ENCODE peak calls at places on chromosomes 13 and 19, in five cellular contexts. One of them, this sample, is unnamed.

GRCh38 chr19:38921420-38922274 is 8.9 kb downstream of the SARS2 start:
- DNase-seq in posterior cingulate gyrus: peak
- DNase-seq in AG04449: no peak
- DNase-seq in activated CD8-positive, alpha-beta memory T cell treated with anti-CD3 and anti-CD28 coated beads for 1 hour: no peak
- DNase-seq in DMS79: no peak
- DNase-seq in this sample: no peak

GRCh38 chr19:8571006-8571411 is 6.2 kb downstream of the MYO1F start:
- DNase-seq in posterior cingulate gyrus: no peak
- DNase-seq in AG04449: no peak
- DNase-seq in activated CD8-positive, alpha-beta memory T cell treated with anti-CD3 and anti-CD28 coated beads for 1 hour: no peak
- DNase-seq in DMS79: no peak
- DNase-seq in this sample: peak

GRCh38 chr19:50636317-50637085 is 3.2 kb downstream of the SYT3 start:
- DNase-seq in posterior cingulate gyrus: no peak
- DNase-seq in AG04449: no peak
- DNase-seq in activated CD8-positive, alpha-beta memory T cell treated with anti-CD3 and anti-CD28 coated beads for 1 hour: no peak
- DNase-seq in DMS79: no peak
- DNase-seq in this sample: no peak

GRCh38 chr19:13164370-13165090 is 14.3 kb downstream of the IER2 start:
- DNase-seq in posterior cingulate gyrus: no peak
- DNase-seq in AG04449: no peak
- DNase-seq in activated CD8-positive, alpha-beta memory T cell treated with anti-CD3 and anti-CD28 coated beads for 1 hour: no peak
- DNase-seq in DMS79: peak
- DNase-seq in this sample: peak

GRCh38 chr19:47447470-47448359 is 24.0 kb downstream of the SLC8A2 start:
- DNase-seq in posterior cingulate gyrus: peak
- DNase-seq in AG04449: no peak
- DNase-seq in activated CD8-positive, alpha-beta memory T cell treated with anti-CD3 and anti-CD28 coated beads for 1 hour: no peak
- DNase-seq in DMS79: no peak
- DNase-seq in this sample: peak

GRCh38 chr19:29812080-29812880 is 489 bp downstream of the CCNE1 start:
- DNase-seq in posterior cingulate gyrus: peak
- DNase-seq in AG04449: no peak
- DNase-seq in activated CD8-positive, alpha-beta memory T cell treated with anti-CD3 and anti-CD28 coated beads for 1 hour: no peak
- DNase-seq in DMS79: no peak
- DNase-seq in this sample: no peak

GRCh38 chr19:57192064-57192395 is 730 bp downstream of the ZNF264 start:
- DNase-seq in posterior cingulate gyrus: no peak
- DNase-seq in AG04449: no peak
- DNase-seq in activated CD8-positive, alpha-beta memory T cell treated with anti-CD3 and anti-CD28 coated beads for 1 hour: no peak
- DNase-seq in DMS79: no peak
- DNase-seq in this sample: peak

GRCh38 chr13:76854894-76855293 is 31.3 kb downstream of the KCTD12 start:
- DNase-seq in posterior cingulate gyrus: no peak
- DNase-seq in AG04449: no peak
- DNase-seq in activated CD8-positive, alpha-beta memory T cell treated with anti-CD3 and anti-CD28 coated beads for 1 hour: no peak
- DNase-seq in DMS79: no peak
- DNase-seq in this sample: peak

GRCh38 chr19:45439569-45440258 is 16.0 kb upstream of the ERCC1 start:
- DNase-seq in posterior cingulate gyrus: peak
- DNase-seq in AG04449: no peak
- DNase-seq in activated CD8-positive, alpha-beta memory T cell treated with anti-CD3 and anti-CD28 coated beads for 1 hour: peak
- DNase-seq in DMS79: peak
- DNase-seq in this sample: peak

GRCh38 chr13:33659894-33660293 is 158.1 kb upstream of the RFC3 start:
- DNase-seq in posterior cingulate gyrus: no peak
- DNase-seq in AG04449: no peak
- DNase-seq in activated CD8-positive, alpha-beta memory T cell treated with anti-CD3 and anti-CD28 coated beads for 1 hour: no peak
- DNase-seq in DMS79: no peak
- DNase-seq in this sample: no peak

GRCh38 chr13:30325668-30326067 is 18.3 kb upstream of the KATNAL1 start:
- DNase-seq in posterior cingulate gyrus: no peak
- DNase-seq in AG04449: no peak
- DNase-seq in activated CD8-positive, alpha-beta memory T cell treated with anti-CD3 and anti-CD28 coated beads for 1 hour: no peak
- DNase-seq in DMS79: no peak
- DNase-seq in this sample: no peak

GRCh38 chr13:39263033-39263432 is 224.8 kb downstream of the NHLRC3 start:
- DNase-seq in posterior cingulate gyrus: no peak
- DNase-seq in AG04449: no peak
- DNase-seq in activated CD8-positive, alpha-beta memory T cell treated with anti-CD3 and anti-CD28 coated beads for 1 hour: no peak
- DNase-seq in DMS79: no peak
- DNase-seq in this sample: peak

GRCh38 chr19:58563034-58563573 is 4.7 kb upstream of the UBE2M start:
- DNase-seq in posterior cingulate gyrus: peak
- DNase-seq in AG04449: no peak
- DNase-seq in activated CD8-positive, alpha-beta memory T cell treated with anti-CD3 and anti-CD28 coated beads for 1 hour: no peak
- DNase-seq in DMS79: no peak
- DNase-seq in this sample: peak

GRCh38 chr13:99992912-99993311 is 11.3 kb downstream of the ZIC2 start:
- DNase-seq in posterior cingulate gyrus: no peak
- DNase-seq in AG04449: no peak
- DNase-seq in activated CD8-positive, alpha-beta memory T cell treated with anti-CD3 and anti-CD28 coated beads for 1 hour: no peak
- DNase-seq in DMS79: no peak
- DNase-seq in this sample: no peak

GRCh38 chr19:19537321-19538048 is 580 bp upstream of the CILP2 start:
- DNase-seq in posterior cingulate gyrus: no peak
- DNase-seq in AG04449: no peak
- DNase-seq in activated CD8-positive, alpha-beta memory T cell treated with anti-CD3 and anti-CD28 coated beads for 1 hour: no peak
- DNase-seq in DMS79: no peak
- DNase-seq in this sample: no peak

GRCh38 chr19:4066176-4066606 is 508 bp downstream of the ZBTB7A start:
- DNase-seq in posterior cingulate gyrus: no peak
- DNase-seq in AG04449: no peak
- DNase-seq in activated CD8-positive, alpha-beta memory T cell treated with anti-CD3 and anti-CD28 coated beads for 1 hour: no peak
- DNase-seq in DMS79: no peak
- DNase-seq in this sample: no peak

GRCh38 chr19:2064395-2064787 is 13.3 kb upstream of the MKNK2 start:
- DNase-seq in posterior cingulate gyrus: no peak
- DNase-seq in AG04449: no peak
- DNase-seq in activated CD8-positive, alpha-beta memory T cell treated with anti-CD3 and anti-CD28 coated beads for 1 hour: no peak
- DNase-seq in DMS79: no peak
- DNase-seq in this sample: no peak

GRCh38 chr19:58572026-58572817 is 913 bp downstream of the MZF1 start:
- DNase-seq in posterior cingulate gyrus: no peak
- DNase-seq in AG04449: no peak
- DNase-seq in activated CD8-positive, alpha-beta memory T cell treated with anti-CD3 and anti-CD28 coated beads for 1 hour: no peak
- DNase-seq in DMS79: no peak
- DNase-seq in this sample: no peak

GRCh38 chr13:20673711-20674110 is 29.8 kb upstream of the IL17D start:
- DNase-seq in posterior cingulate gyrus: no peak
- DNase-seq in AG04449: no peak
- DNase-seq in activated CD8-positive, alpha-beta memory T cell treated with anti-CD3 and anti-CD28 coated beads for 1 hour: no peak
- DNase-seq in DMS79: no peak
- DNase-seq in this sample: no peak

GRCh38 chr13:67736646-67737420 is 506.7 kb upstream of the PCDH9 start:
- DNase-seq in posterior cingulate gyrus: no peak
- DNase-seq in AG04449: no peak
- DNase-seq in activated CD8-positive, alpha-beta memory T cell treated with anti-CD3 and anti-CD28 coated beads for 1 hour: no peak
- DNase-seq in DMS79: no peak
- DNase-seq in this sample: peak

GRCh38 chr19:48636859-48637448 is at the start of gene DBP:
- DNase-seq in posterior cingulate gyrus: no peak
- DNase-seq in AG04449: no peak
- DNase-seq in activated CD8-positive, alpha-beta memory T cell treated with anti-CD3 and anti-CD28 coated beads for 1 hour: no peak
- DNase-seq in DMS79: no peak
- DNase-seq in this sample: no peak

GRCh38 chr19:41624515-41624914 is 2.4 kb downstream of the CEACAM4 start:
- DNase-seq in posterior cingulate gyrus: no peak
- DNase-seq in AG04449: no peak
- DNase-seq in activated CD8-positive, alpha-beta memory T cell treated with anti-CD3 and anti-CD28 coated beads for 1 hour: no peak
- DNase-seq in DMS79: no peak
- DNase-seq in this sample: no peak

GRCh38 chr13:75326173-75327131 is 155.5 kb downstream of the TBC1D4 start:
- DNase-seq in posterior cingulate gyrus: no peak
- DNase-seq in AG04449: no peak
- DNase-seq in activated CD8-positive, alpha-beta memory T cell treated with anti-CD3 and anti-CD28 coated beads for 1 hour: no peak
- DNase-seq in DMS79: no peak
- DNase-seq in this sample: peak